ENCODE peak calls at places on chromosomes 12 and 14, in seven cellular contexts. D is HepG2, K is K562, J is HCT116, V is SK-N-SH, I is GM12878, L is H1. A is an unnamed sample.

GRCh38 chr12:48814313-48815280 is 3.7 kb upstream of the CACNB3 start:
- DNase-seq in J (peak), D (peak), L (peak), K (peak), V (peak), I (peak), A (peak)

GRCh38 chr14:91241848-91242247 is 2.7 kb downstream of the GPR68 start:
- DNase-seq in K (no peak), L (no peak), V (no peak), I (peak), D (no peak), J (no peak), A (no peak)

GRCh38 chr14:75229923-75230792 is 48.5 kb upstream of the FOS start:
- DNase-seq in D (no peak), L (no peak), K (peak), V (no peak), I (peak), J (peak), A (no peak)

GRCh38 chr12:79844693-79845092 is 90.2 kb downstream of the PPP1R12A start:
- DNase-seq in V (no peak), K (peak), D (peak), L (no peak), J (peak), I (no peak), A (no peak)

GRCh38 chr12:53499261-53500118 is at the start of gene MAP3K12:
- DNase-seq in J (no peak), V (peak), I (no peak), D (no peak), L (peak), K (peak), A (peak)

GRCh38 chr14:96629082-96629481 is 126.9 kb downstream of the PAPOLA start:
- DNase-seq in K (no peak), D (no peak), J (no peak), V (peak), L (peak), I (no peak), A (no peak)

GRCh38 chr14:96666088-96666487 is 131.1 kb upstream of the VRK1 start:
- DNase-seq in D (peak), L (no peak), K (no peak), I (no peak), V (no peak), J (no peak), A (no peak)

GRCh38 chr12:71664411-71665108 is 459 bp downstream of the THAP2 start:
- DNase-seq in L (no peak), K (no peak), I (no peak), D (no peak), V (no peak), J (no peak), A (peak)

GRCh38 chr12:5684989-5685388 is 253.1 kb downstream of the NTF3 start:
- DNase-seq in D (no peak), J (no peak), L (peak), I (no peak), V (no peak), K (no peak), A (no peak)

GRCh38 chr12:127052491-127053232 is 1214.3 kb upstream of the TMEM132C start:
- DNase-seq in K (no peak), J (peak), V (no peak), L (no peak), I (no peak), D (no peak), A (no peak)

GRCh38 chr12:132271755-132272092 is 57.7 kb downstream of the GALNT9 start:
- DNase-seq in K (no peak), L (no peak), I (no peak), V (no peak), J (no peak), D (no peak), A (no peak)

GRCh38 chr12:110965574-110965973 is 45.2 kb upstream of the MYL2 start:
- DNase-seq in K (peak), V (no peak), I (no peak), D (no peak), L (no peak), J (no peak), A (no peak)

GRCh38 chr12:80714846-80715245 is 1.9 kb upstream of the MYF5 start:
- DNase-seq in J (no peak), I (no peak), V (no peak), K (no peak), L (no peak), D (no peak), A (no peak)

GRCh38 chr12:2384533-2385328 is 331.9 kb downstream of the CACNA1C start:
- DNase-seq in K (no peak), J (no peak), D (no peak), I (no peak), V (no peak), L (no peak), A (no peak)

GRCh38 chr12:90036641-90037040 is 328.0 kb upstream of the ATP2B1 start:
- DNase-seq in D (no peak), V (no peak), J (no peak), L (no peak), I (no peak), K (no peak), A (no peak)

GRCh38 chr14:61512508-61512907 is 182.8 kb upstream of the HIF1A start:
- DNase-seq in D (no peak), L (no peak), J (no peak), V (no peak), I (no peak), K (no peak), A (no peak)

DNA sequence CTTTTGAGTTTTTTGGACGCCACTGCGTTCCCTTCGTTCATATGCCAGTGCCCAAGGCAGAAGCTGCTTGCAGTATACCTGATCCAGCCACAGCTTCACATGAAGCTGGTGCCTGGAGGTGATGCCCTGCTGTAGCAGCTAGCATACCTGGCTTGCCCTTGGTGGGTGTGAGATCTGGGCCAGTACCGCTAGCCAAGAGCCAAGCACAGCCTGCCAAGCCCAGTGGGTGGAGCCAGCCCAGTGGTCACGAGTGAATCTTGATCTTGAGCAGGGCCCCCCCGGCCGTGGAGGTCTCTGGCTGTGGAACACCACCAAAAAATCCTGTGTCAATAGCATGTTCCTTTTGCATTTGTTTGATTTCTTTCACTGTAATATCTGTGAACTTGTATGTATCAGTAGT is 7.3 kb upstream of the M6PR start:
- DNase-seq in L (no peak), V (no peak), I (no peak), K (no peak), D (no peak), J (no peak), A (no peak)
- TF ChIP-seq JUND in L (no peak), V (no peak), I (no peak), K (no peak), D (no peak), J (no peak), A (no peak)

GRCh38 chr12:129069886-129070285 is 216.6 kb downstream of the GLT1D1 start:
- DNase-seq in D (no peak), K (peak), V (no peak), I (no peak), L (peak), J (no peak), A (no peak)

GRCh38 chr12:129067482-129067881 is 214.2 kb downstream of the GLT1D1 start:
- DNase-seq in J (no peak), K (no peak), L (no peak), I (no peak), D (no peak), V (peak), A (no peak)

GRCh38 chr12:129063600-129063999 is 210.3 kb downstream of the GLT1D1 start:
- DNase-seq in V (no peak), I (no peak), L (no peak), D (no peak), K (no peak), J (no peak), A (no peak)

GRCh38 chr12:129064201-129064881 is 211.1 kb downstream of the GLT1D1 start:
- DNase-seq in D (no peak), L (no peak), I (no peak), V (no peak), K (no peak), J (no peak), A (no peak)
- TF ChIP-seq JUND in D (no peak), L (no peak), I (no peak), V (no peak), K (no peak), J (no peak), A (no peak)

DNA sequence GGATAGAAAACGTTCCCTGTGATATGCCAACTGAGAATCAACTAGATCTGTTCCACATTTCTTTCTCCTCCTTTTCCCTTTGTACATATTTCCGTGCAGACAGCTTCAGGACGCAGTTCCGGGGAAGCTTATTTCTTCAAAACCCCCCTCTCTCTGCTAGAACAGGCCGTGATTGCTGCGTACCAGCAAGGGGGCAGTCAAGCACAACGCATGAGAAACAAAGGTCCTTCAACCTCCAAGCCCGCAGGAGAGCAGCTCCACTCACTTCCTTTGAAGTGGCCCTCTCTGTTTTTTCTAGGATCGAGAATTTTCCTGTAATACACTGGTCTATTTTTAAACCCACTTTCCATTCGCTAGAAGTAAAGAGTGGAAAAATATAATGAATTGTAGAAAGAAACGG is 80.8 kb downstream of the ZNF664 start:
- DNase-seq in K (peak), J (peak), I (no peak), L (peak), D (peak), V (peak), A (peak)
- TF ChIP-seq JUND in K (no peak), J (no peak), I (no peak), L (peak), D (no peak), V (no peak), A (no peak)

GRCh38 chr14:32075636-32076277 is 1.3 kb upstream of the ARHGAP5 start:
- DNase-seq in K (peak), I (no peak), D (peak), J (no peak), L (no peak), V (peak), A (peak)
- TF ChIP-seq JUND in K (no peak), I (no peak), D (no peak), J (no peak), L (no peak), V (no peak), A (no peak)

DNA sequence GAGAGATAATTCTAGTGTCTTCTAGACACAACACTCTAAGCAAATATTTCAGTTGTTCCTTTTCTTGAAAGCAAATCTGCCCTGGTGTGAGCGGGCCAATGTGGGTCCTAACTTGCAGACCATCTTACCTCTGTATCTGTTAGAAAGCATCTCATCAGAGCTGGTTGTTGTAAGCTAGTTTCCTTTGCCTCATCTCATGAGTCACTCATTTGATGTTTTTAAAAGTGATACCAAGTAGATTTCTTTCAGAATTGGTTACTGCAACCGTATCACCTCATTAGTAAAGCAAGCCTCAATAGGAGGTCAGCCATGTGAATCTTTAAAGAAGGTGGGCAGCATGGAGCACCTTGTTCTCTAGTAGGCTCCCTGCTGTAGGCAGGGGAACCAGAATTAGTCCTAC is 78.6 kb downstream of the DAAM1 start:
- DNase-seq in K (no peak), V (no peak), I (no peak), L (no peak), D (no peak), J (no peak), A (no peak)
- TF ChIP-seq JUND in K (no peak), V (no peak), I (no peak), L (no peak), D (no peak), J (no peak), A (no peak)

GRCh38 chr12:124732275-124733075 is 131.2 kb downstream of the SCARB1 start:
- DNase-seq in V (no peak), L (no peak), J (no peak), D (no peak), I (no peak), K (no peak), A (no peak)

GRCh38 chr12:124733086-124733485 is 130.6 kb downstream of the SCARB1 start:
- DNase-seq in L (no peak), V (no peak), K (no peak), I (no peak), D (no peak), J (no peak), A (no peak)

GRCh38 chr12:124731869-124732268 is 131.8 kb downstream of the SCARB1 start:
- DNase-seq in D (no peak), L (no peak), K (no peak), J (no peak), I (no peak), V (no peak), A (no peak)

GRCh38 chr12:124736115-124737039 is 127.3 kb downstream of the SCARB1 start:
- DNase-seq in D (no peak), V (no peak), K (no peak), I (no peak), L (no peak), J (no peak), A (no peak)

DNA sequence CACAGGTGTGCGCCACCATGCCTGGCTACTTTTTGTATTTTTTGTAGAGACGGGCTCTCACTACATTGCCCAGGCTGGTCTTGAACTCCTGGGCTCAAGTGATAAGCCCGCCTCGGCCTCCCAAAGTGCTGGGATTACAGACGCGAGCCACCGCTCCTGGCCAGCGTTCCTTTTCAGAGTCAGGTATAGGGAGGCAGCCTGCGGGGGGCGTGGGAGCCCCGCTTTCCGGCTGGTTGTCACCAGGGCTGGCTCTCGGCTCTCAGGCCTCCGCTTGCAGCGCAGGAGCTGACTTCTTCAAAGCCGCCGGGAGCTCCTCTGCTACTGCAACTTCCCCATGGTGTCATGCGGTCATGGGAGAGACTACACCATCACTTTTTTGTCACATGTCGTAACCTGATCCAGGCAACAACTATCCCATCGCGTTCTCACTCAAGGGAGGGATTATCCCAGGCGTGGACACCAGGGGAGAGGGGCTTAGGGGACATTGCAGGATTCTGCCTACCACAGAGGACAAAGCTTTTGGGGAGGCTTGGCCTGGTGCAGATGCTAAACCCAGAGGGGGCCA is 129.4 kb downstream of the SCARB1 start:
- DNase-seq in J (no peak), L (peak), I (no peak), K (peak), V (no peak), D (peak), A (peak)
- TF ChIP-seq JUND in J (no peak), L (no peak), I (no peak), K (peak), V (no peak), D (no peak), A (no peak)

DNA sequence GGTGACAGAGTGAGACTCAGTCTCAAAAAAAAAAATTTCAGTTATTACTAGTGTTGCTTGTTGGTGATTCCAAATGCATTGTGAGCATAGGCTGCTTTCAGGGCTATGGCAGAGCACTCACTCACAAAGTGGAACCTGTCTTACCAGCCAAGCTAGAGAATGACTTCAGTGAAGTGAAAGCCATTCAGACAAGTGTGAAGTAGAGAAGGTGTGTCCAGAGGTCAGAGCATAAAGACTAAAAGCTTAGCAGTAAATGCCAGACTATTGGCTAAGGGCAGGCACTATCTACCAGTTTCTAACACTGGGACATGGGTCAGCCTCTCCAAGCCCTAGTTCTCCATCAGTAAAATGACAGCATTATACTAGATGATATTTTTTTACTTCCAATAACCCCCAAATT is 12.7 kb downstream of the PPP1R36 start:
- DNase-seq in V (no peak), I (no peak), J (no peak), K (no peak), D (no peak), L (no peak), A (peak)
- TF ChIP-seq JUND in V (no peak), I (no peak), J (no peak), K (no peak), D (no peak), L (no peak), A (no peak)

A was measured in T47D.